ENCODE peak calls at places on chromosomes 16 and 17, in nine cellular contexts. Z is uterus, K is tibial nerve, B is gastrocnemius medialis, R is GM12892, X is sigmoid colon, L is body of pancreas, P is stomach, G is Peyer's patch. M is an unnamed sample.

GRCh38 chr16:11470676-11471415 is 115.9 kb downstream of the LITAF start:
- DNase-seq in Z (no peak), K (no peak), B (no peak), R (no peak), X (no peak), L (no peak), P (no peak), G (no peak), M (no peak)

GRCh38 chr17:9969301-9969935 is 64.3 kb upstream of the RCVRN start:
- DNase-seq in Z (no peak), K (no peak), B (no peak), R (no peak), X (no peak), L (no peak), P (no peak), G (no peak), M (no peak)

GRCh38 chr16:89199241-89200123 is 855 bp downstream of the SLC22A31 start:
- DNase-seq in Z (no peak), K (no peak), B (no peak), R (peak; percentile 19), X (no peak), L (peak; percentile 29), P (no peak), G (no peak), M (no peak)

GRCh38 chr16:48448799-48449481 is 63.7 kb upstream of the SIAH1 start:
- DNase-seq in Z (no peak), K (no peak), B (no peak), R (no peak), X (peak; percentile 38), L (no peak), P (no peak), G (peak; percentile 28), M (no peak)

GRCh38 chr16:78844682-78845081 is 745.2 kb downstream of the WWOX start:
- DNase-seq in Z (no peak), K (no peak), B (no peak), R (no peak), X (no peak), L (no peak), P (no peak), G (no peak), M (no peak)

GRCh38 chr17:57121308-57122042 is 36.4 kb downstream of the AKAP1 start:
- DNase-seq in Z (no peak), K (no peak), B (no peak), R (no peak), X (no peak), L (peak; percentile 60), P (peak; percentile 41), G (no peak), M (no peak)

GRCh38 chr17:82283208-82283749 is 9.8 kb upstream of the CSNK1D start:
- DNase-seq in Z (no peak), K (no peak), B (no peak), R (no peak), X (no peak), L (no peak), P (no peak), G (no peak), M (peak; percentile 96)

GRCh38 chr17:65684631-65685030 is 123.2 kb upstream of the AXIN2 start:
- DNase-seq in Z (no peak), K (no peak), B (no peak), R (no peak), X (no peak), L (no peak), P (no peak), G (no peak), M (no peak)

GRCh38 chr17:66076546-66077190 is 115.3 kb downstream of the CEP112 start:
- DNase-seq in Z (no peak), K (no peak), B (no peak), R (no peak), X (no peak), L (no peak), P (no peak), G (no peak), M (no peak)

GRCh38 chr16:85421338-85422123 is 191.6 kb upstream of the GSE1 start:
- DNase-seq in Z (no peak), K (no peak), B (no peak), R (no peak), X (peak; percentile 64), L (peak; percentile 20), P (no peak), G (no peak), M (no peak)

GRCh38 chr16:14505846-14506245 is 124.2 kb downstream of the PARN start:
- DNase-seq in Z (no peak), K (no peak), B (no peak), R (no peak), X (no peak), L (no peak), P (no peak), G (no peak), M (no peak)

GRCh38 chr16:78926723-78927200 is 673.8 kb downstream of the MAF start:
- DNase-seq in Z (no peak), K (no peak), B (no peak), R (no peak), X (no peak), L (no peak), P (no peak), G (no peak), M (no peak)

GRCh38 chr17:41651625-41652460 is 27.5 kb upstream of the KRT17 start:
- DNase-seq in Z (no peak), K (no peak), B (no peak), R (no peak), X (peak; percentile 75), L (peak; percentile 86), P (peak; percentile 89), G (peak; percentile 86), M (no peak)

GRCh38 chr16:1610841-1611653 is 825 bp downstream of the IFT140 start:
- DNase-seq in Z (no peak), K (no peak), B (no peak), R (no peak), X (no peak), L (no peak), P (no peak), G (no peak), M (no peak)

GRCh38 chr16:12583237-12583897 is 220.3 kb downstream of the CPPED1 start:
- DNase-seq in Z (peak; percentile 1), K (no peak), B (no peak), R (no peak), X (peak; percentile 18), L (no peak), P (no peak), G (peak; percentile 9), M (no peak)

DNA sequence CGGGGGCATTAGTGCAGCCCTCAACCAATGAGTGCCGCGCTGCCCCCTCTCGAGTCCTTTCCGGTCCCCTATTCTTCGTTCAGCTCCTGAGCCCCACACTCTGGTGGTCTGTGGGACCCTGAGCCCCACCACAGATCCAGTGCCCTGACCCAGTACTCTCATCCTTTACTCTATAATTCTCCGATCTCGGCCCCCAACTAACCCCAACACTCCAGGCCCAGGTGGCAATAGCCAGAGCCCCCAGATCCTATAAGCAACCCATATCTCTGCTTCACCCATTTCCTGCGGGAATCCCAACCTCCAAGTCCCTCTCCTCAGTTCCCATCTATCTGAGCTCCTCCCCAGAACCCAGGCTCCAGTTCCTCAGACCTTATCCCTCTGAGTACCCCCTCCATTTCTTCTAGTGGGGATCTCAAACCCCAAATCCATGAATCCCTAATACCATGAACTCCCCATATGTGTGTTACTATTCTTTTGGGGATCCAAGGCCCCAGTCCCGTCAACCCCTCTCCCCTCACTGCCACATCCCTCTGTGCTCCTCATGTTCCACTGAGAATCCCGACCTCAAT is 1.0 kb upstream of the TBC1D10B start:
- DNase-seq in Z (no peak), K (no peak), B (no peak), R (no peak), X (no peak), L (no peak), P (no peak), G (no peak), M (no peak)
- TF ChIP-seq POLR2A in Z (no peak), K (no peak), B (peak; percentile 78), R (peak; percentile 63), X (peak; percentile 23), L (peak; percentile 52), P (no peak), G (peak; percentile 47), M (no peak)

DNA sequence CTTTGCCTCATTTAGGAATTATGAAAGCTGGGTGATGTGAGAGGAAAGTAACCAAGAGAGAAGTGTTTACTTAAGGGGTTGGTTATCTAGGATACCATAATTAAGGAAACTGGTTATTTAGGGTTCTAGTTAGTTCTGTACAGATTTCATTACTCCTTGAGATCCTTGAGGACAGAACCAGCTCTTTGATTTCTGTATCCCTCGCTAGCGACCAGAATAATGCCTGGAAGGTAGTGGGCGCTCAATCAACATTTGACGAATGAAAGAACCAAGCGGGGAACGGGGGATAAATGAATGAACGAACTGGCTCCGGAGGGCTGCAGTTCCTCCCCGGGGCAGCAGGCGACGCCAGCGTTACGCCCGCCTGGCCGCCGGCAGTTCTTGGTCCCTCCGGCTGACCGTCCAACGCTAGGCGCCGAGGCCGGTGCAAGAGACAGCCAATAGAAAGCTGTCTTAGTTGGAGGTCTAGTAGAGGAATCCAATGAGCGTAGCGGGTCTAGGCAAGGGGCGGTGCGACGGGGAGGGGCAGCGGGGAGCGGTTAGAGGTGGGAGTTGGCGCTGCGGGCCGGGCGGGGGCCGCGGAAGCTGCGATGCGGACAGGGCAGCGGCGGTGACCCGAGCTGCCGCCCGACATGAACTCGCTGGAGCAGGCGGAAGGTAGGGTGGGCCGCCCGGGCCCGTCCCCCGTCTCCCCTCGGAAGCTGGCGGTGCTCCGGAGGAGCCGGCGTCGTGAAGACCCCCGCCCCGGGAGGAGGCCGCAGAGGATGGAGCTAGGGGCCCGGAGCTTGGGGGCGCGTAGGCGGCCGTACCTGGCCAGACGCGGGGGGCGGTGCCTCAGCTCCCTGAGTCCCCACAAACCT is at the start of gene CNEP1R1:
- DNase-seq in Z (peak; percentile 94), K (peak; percentile 88), B (peak; percentile 93), R (peak; percentile 93), X (peak; percentile 98), L (peak; percentile 95), P (peak; percentile 93), G (peak; percentile 96), M (peak; percentile 93)
- TF ChIP-seq POLR2A in Z (peak; percentile 70), K (no peak), B (peak; percentile 43), R (peak; percentile 37), X (peak; percentile 53), L (peak; percentile 57), P (no peak), G (peak; percentile 39), M (peak; percentile 87)

GRCh38 chr17:44628234-44629188 is 27.8 kb upstream of the MEIOC start:
- DNase-seq in Z (peak; percentile 20), K (peak; percentile 28), B (no peak), R (no peak), X (no peak), L (peak; percentile 15), P (no peak), G (peak; percentile 53), M (no peak)
- TF ChIP-seq POLR2A in Z (no peak), K (no peak), B (no peak), R (no peak), X (no peak), L (no peak), P (no peak), G (no peak), M (no peak)

GRCh38 chr16:69187891-69188451 is 1.0 kb downstream of the SNTB2 start:
- DNase-seq in Z (peak; percentile 44), K (peak; percentile 19), B (peak; percentile 42), R (peak; percentile 32), X (peak; percentile 83), L (peak; percentile 41), P (peak; percentile 43), G (peak; percentile 71), M (no peak)
- TF ChIP-seq POLR2A in Z (no peak), K (no peak), B (no peak), R (no peak), X (no peak), L (peak; percentile 49), P (no peak), G (peak; percentile 36), M (no peak)

M was measured in H54.